ENCODE peak calls at places on chromosomes 11 and 22, in five cellular contexts. H, T, P, E and D are unnamed samples.

GRCh38 chr11:23278121-23278520 is 417.8 kb upstream of the CCDC179 start:
- DNase-seq in H (no peak), T (no peak), P (peak; percentile 53), E (no peak), D (no peak)

GRCh38 chr11:74490945-74491344 is 2.6 kb downstream of the LIPT2 start:
- DNase-seq in H (no peak), T (no peak), P (no peak), E (no peak), D (no peak)

GRCh38 chr11:130023204-130023603 is 20.6 kb upstream of the PRDM10 start:
- DNase-seq in H (no peak), T (no peak), P (peak; percentile 31), E (peak; percentile 88), D (no peak)

GRCh38 chr22:45703758-45704157 is 32.1 kb downstream of the ATXN10 start:
- DNase-seq in H (no peak), T (peak; percentile 36), P (no peak), E (no peak), D (peak; percentile 34)

GRCh38 chr22:46078241-46079092 is 71.9 kb upstream of the PPARA start:
- DNase-seq in H (no peak), T (no peak), P (no peak), E (no peak), D (no peak)

GRCh38 chr11:68308068-68308467 is 4.3 kb upstream of the LRP5 start:
- DNase-seq in H (no peak), T (no peak), P (no peak), E (no peak), D (no peak)

GRCh38 chr22:37777122-37777687 is 30.5 kb upstream of the GCAT start:
- DNase-seq in H (no peak), T (no peak), P (peak; percentile 77), E (peak; percentile 99), D (no peak)

GRCh38 chr11:112844530-112844929 is 116.7 kb upstream of the NCAM1 start:
- DNase-seq in H (no peak), T (peak; percentile 48), P (no peak), E (no peak), D (no peak)

GRCh38 chr11:130913268-130913667 is 3.0 kb downstream of the SNX19 start:
- DNase-seq in H (no peak), T (no peak), P (no peak), E (no peak), D (no peak)

GRCh38 chr22:23072035-23072910 is 2.0 kb downstream of the GNAZ start:
- DNase-seq in H (no peak), T (no peak), P (no peak), E (peak; percentile 83), D (no peak)

GRCh38 chr11:131033151-131033651 is 116.9 kb upstream of the SNX19 start:
- DNase-seq in H (no peak), T (no peak), P (peak; percentile 92), E (peak; percentile 39), D (peak; percentile 69)

GRCh38 chr11:35050596-35050995 is 88.4 kb upstream of the CD44 start:
- DNase-seq in H (no peak), T (no peak), P (peak; percentile 36), E (no peak), D (no peak)

GRCh38 chr22:26298605-26299310 is 129.5 kb downstream of the SEZ6L start:
- DNase-seq in H (no peak), T (no peak), P (no peak), E (no peak), D (no peak)

GRCh38 chr11:64489831-64490441 is 101.1 kb upstream of the SLC22A12 start:
- DNase-seq in H (peak; percentile 5), T (peak; percentile 77), P (peak; percentile 14), E (peak; percentile 68), D (peak; percentile 78)

GRCh38 chr22:36328635-36329216 is 59.0 kb downstream of the MYH9 start:
- DNase-seq in H (no peak), T (no peak), P (peak; percentile 97), E (peak; percentile 90), D (no peak)

GRCh38 chr11:127649071-127649470 is 648.5 kb upstream of the KIRREL3 start:
- DNase-seq in H (no peak), T (no peak), P (no peak), E (no peak), D (no peak)

GRCh38 chr11:93765551-93765950 is 18.5 kb upstream of the MED17 start:
- DNase-seq in H (no peak), T (no peak), P (no peak), E (no peak), D (no peak)

GRCh38 chr22:45731798-45732495 is 60.3 kb downstream of the ATXN10 start:
- DNase-seq in H (no peak), T (no peak), P (peak; percentile 47), E (peak; percentile 31), D (no peak)

GRCh38 chr11:128809128-128809527 is 58.0 kb downstream of the KCNJ1 start:
- DNase-seq in H (no peak), T (no peak), P (no peak), E (no peak), D (no peak)

GRCh38 chr11:128807909-128808308 is 59.2 kb downstream of the KCNJ1 start:
- DNase-seq in H (no peak), T (no peak), P (no peak), E (no peak), D (no peak)

GRCh38 chr11:128813729-128814128 is 53.4 kb downstream of the KCNJ1 start:
- DNase-seq in H (no peak), T (no peak), P (no peak), E (no peak), D (no peak)

GRCh38 chr11:128814856-128815705 is 52.0 kb downstream of the KCNJ1 start:
- DNase-seq in H (peak; percentile 47), T (peak; percentile 79), P (peak; percentile 87), E (peak; percentile 25), D (peak; percentile 88)

DNA sequence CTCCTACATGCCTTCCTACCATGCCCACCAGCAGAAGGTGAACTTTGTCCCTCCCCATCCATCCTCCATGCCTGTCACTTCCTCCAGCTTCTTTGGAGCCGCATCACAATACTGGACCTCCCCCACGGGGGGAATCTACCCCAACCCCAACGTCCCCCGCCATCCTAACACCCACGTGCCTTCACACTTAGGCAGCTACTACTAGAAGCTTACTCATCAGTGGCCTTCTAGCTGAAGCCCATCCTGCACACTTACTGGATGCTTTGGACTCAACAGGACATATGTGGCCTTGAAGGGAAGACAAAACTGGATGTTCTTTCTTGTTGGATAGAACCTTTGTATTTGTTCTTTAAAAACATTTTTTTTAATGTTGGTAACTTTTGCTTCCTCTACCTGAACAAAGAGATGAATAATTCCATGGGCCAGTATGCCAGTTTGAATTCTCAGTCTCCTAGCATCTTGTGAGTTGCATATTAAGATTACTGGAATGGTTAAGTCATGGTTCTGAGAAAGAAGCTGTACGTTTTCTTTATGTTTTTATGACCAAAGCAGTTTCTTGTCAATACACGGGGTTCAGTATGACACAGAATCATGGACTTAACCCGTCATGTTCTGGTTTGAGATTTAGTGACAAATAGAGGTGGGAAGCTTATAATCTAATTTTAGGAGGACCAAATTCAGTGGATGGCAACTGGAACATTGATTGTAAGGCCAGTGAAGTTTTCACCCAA is 56.1 kb downstream of the KCNJ1 start:
- DNase-seq in H (no peak), T (no peak), P (no peak), E (no peak), D (no peak)
- H2BK12ac ChIP-seq in H (no peak overlapping the region), T (no peak overlapping the region), P (no peak overlapping the region), E (no peak overlapping the region), D (no peak overlapping the region)

DNA sequence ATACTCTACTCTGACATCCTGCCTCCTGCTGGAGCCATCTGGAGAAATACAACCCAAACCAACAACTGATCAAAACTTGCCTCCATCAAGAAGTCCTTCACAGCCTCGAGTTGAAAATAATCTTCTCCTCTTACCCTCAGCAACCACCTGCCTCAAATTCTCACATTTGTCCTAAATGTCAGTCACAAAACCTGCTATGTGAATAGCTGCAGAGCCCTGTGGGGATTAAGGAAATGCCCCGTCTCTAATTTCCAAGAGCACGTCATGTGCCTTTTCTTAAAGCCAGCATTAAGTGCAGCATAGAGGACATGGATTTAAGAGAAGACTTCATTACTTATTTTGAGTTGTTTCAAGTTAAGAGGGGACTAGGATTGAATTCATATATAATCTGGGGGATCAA is 105.9 kb downstream of the TRPC6 start:
- DNase-seq in H (no peak), T (no peak), P (no peak), E (peak; percentile 50), D (no peak)
- H3K4ac ChIP-seq in H (no peak overlapping the region), T (no peak overlapping the region), P (no peak overlapping the region), E (no peak overlapping the region), D (no peak overlapping the region)

GRCh38 chr11:29200776-29201574 is 815.9 kb downstream of the KCNA4 start:
- DNase-seq in H (no peak), T (no peak), P (no peak), E (no peak), D (no peak)
- H2BK12ac ChIP-seq in H (no peak overlapping the region), T (no peak overlapping the region), P (no peak overlapping the region), E (no peak overlapping the region), D (no peak overlapping the region)

GRCh38 chr22:30717331-30717921 is 22.8 kb downstream of the OSBP2 start:
- DNase-seq in H (no peak), T (no peak), P (peak; percentile 41), E (peak; percentile 21), D (no peak)

GRCh38 chr22:30718491-30718890 is 23.8 kb downstream of the OSBP2 start:
- DNase-seq in H (no peak), T (no peak), P (no peak), E (no peak), D (no peak)

GRCh38 chr22:30720263-30720837 is 25.7 kb downstream of the OSBP2 start:
- DNase-seq in H (no peak), T (no peak), P (no peak), E (no peak), D (no peak)

GRCh38 chr22:30717952-30718351 is 23.3 kb downstream of the OSBP2 start:
- DNase-seq in H (no peak), T (no peak), P (no peak), E (no peak), D (no peak)

GRCh38 chr22:30718938-30719337 is 24.3 kb downstream of the OSBP2 start:
- DNase-seq in H (no peak), T (no peak), P (no peak), E (no peak), D (no peak)
- H3K4ac ChIP-seq in H (no peak overlapping the region), T (no peak overlapping the region), P (no peak overlapping the region), E (no peak overlapping the region), D (no peak overlapping the region)

DNA sequence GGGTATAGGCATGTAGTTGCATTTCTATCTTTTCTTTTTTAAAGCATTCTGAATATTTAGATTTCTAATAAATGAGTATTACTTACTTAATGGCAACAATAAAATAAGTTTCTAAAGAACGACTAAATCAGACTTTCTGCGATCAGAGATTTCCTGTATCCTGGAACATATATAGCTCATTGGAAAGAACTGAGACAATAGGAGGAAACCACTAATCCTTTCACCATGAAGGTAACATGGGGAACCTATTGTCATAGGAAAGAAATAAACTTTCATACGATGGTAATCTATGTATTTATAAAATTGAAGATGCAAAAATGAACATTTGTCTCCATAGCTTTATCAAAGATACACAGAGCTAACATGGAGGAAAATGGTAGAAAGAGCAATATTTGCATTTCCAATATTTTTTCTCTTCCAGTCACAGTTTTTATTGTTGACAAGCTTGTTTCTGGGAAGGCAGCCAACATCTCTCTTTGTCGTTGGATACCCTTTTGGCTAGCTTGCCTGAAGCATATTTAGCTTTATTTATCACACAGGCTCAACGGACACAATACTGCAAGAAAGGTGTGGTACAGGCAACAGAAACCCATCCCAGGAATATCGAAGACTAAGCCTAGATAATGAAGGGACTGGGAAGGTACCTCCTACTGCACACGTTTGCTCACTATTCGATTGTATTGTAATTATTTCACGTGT is 293.3 kb upstream of the MPPED2 start:
- DNase-seq in H (no peak), T (no peak), P (no peak), E (no peak), D (no peak)
- H2BK12ac ChIP-seq in H (no peak overlapping the region), T (no peak overlapping the region), P (no peak overlapping the region), E (no peak overlapping the region), D (no peak overlapping the region)